ENCODE peak calls at places on chromosomes 7 and 10, in four cellular contexts. I is choroid plexus epithelial cell, V is epithelial cell of esophagus, Q is cardiac muscle cell. M is an unnamed sample.

GRCh38 chr10:66822801-66823200 is 103.0 kb upstream of the LRRTM3 start:
- DNase-seq in I (no peak), V (no peak), Q (peak), M (no peak)

GRCh38 chr10:99779335-99779734 is 3.1 kb upstream of the ABCC2 start:
- DNase-seq in I (peak), V (peak), Q (peak), M (peak)

GRCh38 chr10:131090761-131091661 is 220.5 kb downstream of the TCERG1L start:
- DNase-seq in I (no peak), V (no peak), Q (no peak), M (no peak)

GRCh38 chr10:75186310-75186709 is 24.3 kb upstream of the VDAC2 start:
- DNase-seq in I (no peak), V (peak), Q (no peak), M (no peak)

GRCh38 chr10:118832242-118832651 is 77.5 kb upstream of the CACUL1 start:
- DNase-seq in I (peak), V (peak), Q (no peak), M (peak)

GRCh38 chr10:85537561-85537960 is 829.0 kb downstream of the GRID1 start:
- DNase-seq in I (no peak), V (no peak), Q (no peak), M (no peak)

GRCh38 chr7:155233703-155234492 is 63.8 kb upstream of the INSIG1 start:
- DNase-seq in I (no peak), V (no peak), Q (no peak), M (peak)

GRCh38 chr7:127655720-127656119 is 3.7 kb downstream of the SND1 start:
- DNase-seq in I (no peak), V (no peak), Q (no peak), M (no peak)

GRCh38 chr7:16356241-16356958 is 64.9 kb downstream of the CRPPA start:
- DNase-seq in I (peak), V (no peak), Q (no peak), M (peak)

GRCh38 chr7:77459311-77459726 is 43.2 kb upstream of the GSAP start:
- DNase-seq in I (no peak), V (no peak), Q (no peak), M (no peak)

GRCh38 chr7:154906736-154907355 is 96.1 kb downstream of the PAXIP1 start:
- DNase-seq in I (no peak), V (no peak), Q (no peak), M (no peak)

GRCh38 chr7:2288503-2288902 is 25.7 kb downstream of the SNX8 start:
- DNase-seq in I (no peak), V (no peak), Q (no peak), M (no peak)

GRCh38 chr7:93414574-93414973 is 159.9 kb downstream of the CALCR start:
- DNase-seq in I (no peak), V (peak), Q (no peak), M (no peak)

GRCh38 chr10:71244638-71245419 is 32.5 kb downstream of the UNC5B start:
- DNase-seq in I (peak), V (no peak), Q (no peak), M (peak)

GRCh38 chr10:118308664-118309063 is 33.5 kb downstream of the FAM204A start:
- DNase-seq in I (peak), V (no peak), Q (no peak), M (no peak)

GRCh38 chr7:117781707-117782106 is 91.5 kb downstream of the CTTNBP2 start:
- DNase-seq in I (peak), V (peak), Q (no peak), M (no peak)

GRCh38 chr10:116687633-116688032 is 54.7 kb downstream of the HSPA12A start:
- DNase-seq in I (no peak), V (no peak), Q (no peak), M (no peak)

GRCh38 chr10:122703483-122704448 is 4.1 kb upstream of the C10orf120 start:
- DNase-seq in I (peak), V (peak), Q (peak), M (peak)

GRCh38 chr7:41425926-41426325 is 277.0 kb downstream of the INHBA start:
- DNase-seq in I (peak), V (peak), Q (no peak), M (peak)

GRCh38 chr10:36802523-36803153 is 322.8 kb upstream of the ANKRD30A start:
- DNase-seq in I (peak), V (no peak), Q (no peak), M (peak)

GRCh38 chr7:131509087-131509486 is 47.3 kb downstream of the PODXL start:
- DNase-seq in I (no peak), V (no peak), Q (no peak), M (no peak)

GRCh38 chr7:495326-495725 is 24.3 kb downstream of the PDGFA start:
- DNase-seq in I (no peak), V (no peak), Q (no peak), M (no peak)

GRCh38 chr7:96837583-96837982 is 127.9 kb upstream of the SEM1 start:
- DNase-seq in I (no peak), V (no peak), Q (no peak), M (no peak)

GRCh38 chr7:156920076-156920475 is 27.1 kb upstream of the LMBR1 start:
- DNase-seq in I (no peak), V (no peak), Q (no peak), M (no peak)

GRCh38 chr10:127922675-127923366 is 15.9 kb downstream of the PTPRE start:
- DNase-seq in I (peak), V (peak), Q (no peak), M (peak)

DNA sequence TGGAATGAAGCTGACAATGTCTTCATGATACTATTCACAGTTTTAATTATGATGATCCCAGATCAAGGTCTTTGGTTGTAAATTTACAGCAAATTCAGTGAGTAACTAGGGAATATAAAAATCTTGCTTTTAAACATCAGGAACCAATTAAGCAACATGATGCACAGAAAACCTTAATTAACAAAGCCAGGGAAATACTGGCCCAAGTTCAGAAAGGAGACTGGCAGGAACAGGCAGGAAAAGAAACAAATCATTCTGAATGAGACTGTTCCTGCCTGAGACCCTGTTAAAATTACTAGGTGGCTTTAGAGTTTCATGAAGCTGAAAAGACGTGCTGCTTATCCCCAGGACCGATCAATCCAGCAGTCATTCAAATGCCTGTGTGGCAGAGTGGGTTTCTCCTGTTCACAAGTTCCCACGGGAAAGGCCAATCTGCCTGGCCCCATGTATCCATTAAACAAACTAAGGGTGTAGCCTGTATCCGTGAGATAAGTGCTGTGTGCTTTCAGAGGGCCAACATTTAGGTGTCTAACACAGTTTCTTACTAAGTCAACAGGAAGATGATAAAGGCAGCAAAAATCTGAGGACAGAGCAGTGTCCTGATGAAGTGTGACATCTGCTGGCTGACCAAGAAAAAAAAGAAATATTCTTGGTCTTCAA is 34.4 kb downstream of the PUS7 start:
- DNase-seq in I (peak), V (peak), Q (no peak), M (peak)
- TF ChIP-seq CTCF in I (peak), V (peak), Q (peak), M (peak)

GRCh38 chr7:122137291-122138077 is 6.6 kb downstream of the AASS start:
- DNase-seq in I (peak), V (peak), Q (no peak), M (peak)
- H3K4me3 ChIP-seq in I (peak), V (peak), Q (no peak), M (peak)

GRCh38 chr10:44382981-44383748 is 1.7 kb downstream of the CXCL12 start:
- DNase-seq in I (no peak), V (no peak), Q (no peak), M (no peak)
- TF ChIP-seq CTCF in I (no peak), V (no peak), Q (no peak), M (no peak)

GRCh38 chr10:5655003-5655600 is 11.3 kb downstream of the ASB13 start:
- DNase-seq in I (no peak), V (no peak), Q (no peak), M (no peak)
- H3K4me3 ChIP-seq in I (no peak), V (no peak), Q (no peak), M (no peak)

GRCh38 chr10:62393237-62393636 is 19.1 kb downstream of the ZNF365 start:
- DNase-seq in I (no peak), V (no peak), Q (no peak), M (no peak)

GRCh38 chr10:62396864-62397263 is 22.7 kb downstream of the ZNF365 start:
- DNase-seq in I (no peak), V (no peak), Q (no peak), M (no peak)

GRCh38 chr10:62390497-62391176 is 16.5 kb downstream of the ZNF365 start:
- DNase-seq in I (no peak), V (peak), Q (no peak), M (no peak)

GRCh38 chr10:62395892-62396291 is 21.7 kb downstream of the ZNF365 start:
- DNase-seq in I (no peak), V (no peak), Q (no peak), M (no peak)

GRCh38 chr10:62394556-62395018 is 20.4 kb downstream of the ZNF365 start:
- DNase-seq in I (no peak), V (peak), Q (no peak), M (no peak)
- TF ChIP-seq CTCF in I (no peak), V (no peak), Q (no peak), M (no peak)